ENCODE peak calls at places on chromosomes 13 and 19, in nine cellular contexts. F is pancreas, Q is Calu3, M is PC-3, J is tibial nerve, Z is body of pancreas, O is AG09319, W is cardiac fibroblast, K is WTC11. R is an unnamed sample.

GRCh38 chr19:615619-616018 is 17.7 kb downstream of the POLRMT start:
- DNase-seq in F (no peak), Q (no peak), M (no peak), J (no peak), Z (peak), O (no peak), W (no peak), K (no peak), R (no peak)

GRCh38 chr19:16266586-16266942 is 58.1 kb upstream of the KLF2 start:
- DNase-seq in F (no peak), Q (no peak), M (no peak), J (no peak), Z (no peak), O (no peak), W (no peak), K (no peak), R (no peak)

GRCh38 chr19:38842439-38843174 is 7.2 kb downstream of the HNRNPL start:
- DNase-seq in F (no peak), Q (no peak), M (no peak), J (no peak), Z (no peak), O (no peak), W (no peak), K (no peak), R (no peak)

GRCh38 chr13:32911506-32911905 is 104.7 kb upstream of the KL start:
- DNase-seq in F (no peak), Q (peak), M (peak), J (no peak), Z (no peak), O (no peak), W (peak), K (peak), R (peak)

GRCh38 chr19:1474765-1475351 is 4.2 kb downstream of the C19orf25 start:
- DNase-seq in F (no peak), Q (no peak), M (no peak), J (no peak), Z (no peak), O (no peak), W (no peak), K (no peak), R (no peak)

GRCh38 chr19:14118165-14119051 is 846 bp upstream of the PRKACA start:
- DNase-seq in F (peak), Q (no peak), M (no peak), J (peak), Z (peak), O (peak), W (peak), K (no peak), R (no peak)

GRCh38 chr19:16265890-16266585 is 58.6 kb upstream of the KLF2 start:
- DNase-seq in F (no peak), Q (no peak), M (no peak), J (no peak), Z (no peak), O (no peak), W (no peak), K (no peak), R (no peak)

GRCh38 chr13:111216166-111216960 is 101.3 kb downstream of the ARHGEF7 start:
- DNase-seq in F (no peak), Q (peak), M (peak), J (peak), Z (no peak), O (no peak), W (no peak), K (peak), R (no peak)

GRCh38 chr13:46386996-46387851 is at the start of gene RUBCNL:
- DNase-seq in F (peak), Q (peak), M (peak), J (no peak), Z (no peak), O (no peak), W (peak), K (peak), R (peak)

GRCh38 chr13:95677564-95678386 is 836 bp downstream of the DNAJC3 start:
- DNase-seq in F (no peak), Q (no peak), M (peak), J (no peak), Z (no peak), O (no peak), W (peak), K (peak), R (no peak)

GRCh38 chr13:24694907-24695306 is 14.7 kb downstream of the ATP12A start:
- DNase-seq in F (no peak), Q (no peak), M (peak), J (no peak), Z (no peak), O (no peak), W (no peak), K (no peak), R (no peak)

GRCh38 chr19:8505680-8506401 is 3.4 kb upstream of the PRAM1 start:
- DNase-seq in F (peak), Q (peak), M (peak), J (peak), Z (peak), O (no peak), W (peak), K (peak), R (peak)

GRCh38 chr19:2049741-2050348 is 1.2 kb downstream of the MKNK2 start:
- DNase-seq in F (peak), Q (peak), M (peak), J (peak), Z (peak), O (no peak), W (peak), K (no peak), R (peak)

GRCh38 chr19:13999085-13999484 is 7.0 kb downstream of the RFX1 start:
- DNase-seq in F (no peak), Q (no peak), M (no peak), J (no peak), Z (no peak), O (no peak), W (no peak), K (no peak), R (no peak)

GRCh38 chr13:112587767-112588489 is at the start of gene TUBGCP3:
- DNase-seq in F (peak), Q (peak), M (peak), J (peak), Z (peak), O (peak), W (peak), K (peak), R (peak)

GRCh38 chr19:6228523-6229215 is 51.1 kb downstream of the MLLT1 start:
- DNase-seq in F (peak), Q (no peak), M (no peak), J (no peak), Z (no peak), O (no peak), W (no peak), K (no peak), R (no peak)

GRCh38 chr19:7216373-7216902 is 77.8 kb downstream of the INSR start:
- DNase-seq in F (peak), Q (no peak), M (no peak), J (no peak), Z (peak), O (no peak), W (no peak), K (no peak), R (no peak)

GRCh38 chr19:52603558-52604207 is 33.6 kb downstream of the ZNF701 start:
- DNase-seq in F (no peak), Q (no peak), M (no peak), J (no peak), Z (no peak), O (no peak), W (peak), K (no peak), R (no peak)

GRCh38 chr19:42114412-42114811 is 17.8 kb downstream of the POU2F2 start:
- DNase-seq in F (no peak), Q (no peak), M (no peak), J (no peak), Z (peak), O (no peak), W (no peak), K (no peak), R (no peak)

GRCh38 chr13:49472186-49472585 is 23.6 kb upstream of the PHF11 start:
- DNase-seq in F (no peak), Q (no peak), M (no peak), J (no peak), Z (no peak), O (no peak), W (no peak), K (no peak), R (no peak)

GRCh38 chr13:75258159-75258782 is 223.7 kb downstream of the TBC1D4 start:
- DNase-seq in F (no peak), Q (no peak), M (peak), J (no peak), Z (no peak), O (peak), W (peak), K (no peak), R (no peak)

GRCh38 chr13:60646600-60646999 is 249.6 kb downstream of the TDRD3 start:
- DNase-seq in F (no peak), Q (no peak), M (no peak), J (no peak), Z (no peak), O (no peak), W (no peak), K (no peak), R (no peak)

GRCh38 chr13:98999635-98999952 is 21.7 kb upstream of the DOCK9 start:
- DNase-seq in F (no peak), Q (no peak), M (no peak), J (no peak), Z (no peak), O (no peak), W (no peak), K (no peak), R (no peak)

GRCh38 chr13:59425211-59425721 is 738.5 kb downstream of the DIAPH3 start:
- DNase-seq in F (no peak), Q (no peak), M (no peak), J (no peak), Z (no peak), O (peak), W (peak), K (no peak), R (no peak)

GRCh38 chr19:16328824-16329482 is 4.3 kb downstream of the KLF2 start:
- DNase-seq in F (no peak), Q (no peak), M (no peak), J (no peak), Z (no peak), O (no peak), W (peak), K (no peak), R (no peak)

GRCh38 chr19:10505583-10506229 is 2.5 kb upstream of the KEAP1 start:
- DNase-seq in F (peak), Q (peak), M (peak), J (peak), Z (peak), O (no peak), W (peak), K (peak), R (peak)

GRCh38 chr19:33487901-33488817 is 33.4 kb downstream of the PEPD start:
- DNase-seq in F (peak), Q (no peak), M (no peak), J (no peak), Z (no peak), O (no peak), W (no peak), K (no peak), R (no peak)

GRCh38 chr13:48600374-48601364 is 53.1 kb upstream of the CYSLTR2 start:
- DNase-seq in F (no peak), Q (peak), M (peak), J (no peak), Z (peak), O (peak), W (peak), K (no peak), R (no peak)

GRCh38 chr13:23921451-23921888 is 24.2 kb upstream of the C1QTNF9B start:
- DNase-seq in F (no peak), Q (peak), M (peak), J (peak), Z (no peak), O (no peak), W (peak), K (peak), R (peak)

GRCh38 chr19:14138576-14139265 is 2.3 kb upstream of the ASF1B start:
- DNase-seq in F (no peak), Q (no peak), M (no peak), J (no peak), Z (no peak), O (no peak), W (peak), K (no peak), R (no peak)

GRCh38 chr13:78102121-78102677 is 183.6 kb upstream of the EDNRB start:
- DNase-seq in F (no peak), Q (no peak), M (peak), J (peak), Z (peak), O (peak), W (peak), K (no peak), R (no peak)

GRCh38 chr13:104085611-104086010 is 1019.4 kb upstream of the SLC10A2 start:
- DNase-seq in F (no peak), Q (no peak), M (no peak), J (no peak), Z (no peak), O (no peak), W (no peak), K (no peak), R (no peak)
- TF ChIP-seq CTCF in F (no peak), Q (no peak), M (no peak), J (no peak), Z (no peak), O (no peak), W (no peak), K (no peak), R (no peak)

GRCh38 chr19:50025022-50025793 is at the start of gene VRK3:
- DNase-seq in F (peak), Q (peak), M (peak), J (peak), Z (peak), O (peak), W (peak), K (peak), R (peak)
- TF ChIP-seq CTCF in F (no peak), Q (no peak), M (no peak), J (no peak), Z (no peak), O (no peak), W (peak), K (no peak), R (no peak)

DNA sequence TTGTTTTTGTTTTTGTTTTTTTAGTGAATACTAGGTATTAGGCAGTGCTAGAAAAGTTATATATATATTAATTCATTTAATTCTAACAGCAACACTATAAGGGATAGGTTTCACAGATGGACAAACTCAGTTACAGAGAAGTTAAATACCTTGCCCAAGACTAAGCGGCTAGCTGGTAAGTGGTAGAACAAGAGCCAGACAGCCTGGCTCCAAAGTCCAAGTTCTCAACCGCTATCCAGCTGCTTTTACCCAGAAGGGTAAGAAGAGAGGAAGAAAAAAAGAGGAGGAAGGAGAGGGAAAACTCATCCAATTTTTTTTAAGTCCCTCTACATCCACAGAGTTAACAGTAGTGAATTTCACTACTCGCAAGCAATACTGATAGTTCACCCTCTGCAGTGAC is 217.0 kb downstream of the SPRY2 start:
- DNase-seq in F (no peak), Q (no peak), M (no peak), J (no peak), Z (no peak), O (no peak), W (no peak), K (no peak), R (no peak)
- TF ChIP-seq CTCF in F (no peak), Q (no peak), M (no peak), J (no peak), Z (no peak), O (no peak), W (no peak), K (no peak), R (no peak)

DNA sequence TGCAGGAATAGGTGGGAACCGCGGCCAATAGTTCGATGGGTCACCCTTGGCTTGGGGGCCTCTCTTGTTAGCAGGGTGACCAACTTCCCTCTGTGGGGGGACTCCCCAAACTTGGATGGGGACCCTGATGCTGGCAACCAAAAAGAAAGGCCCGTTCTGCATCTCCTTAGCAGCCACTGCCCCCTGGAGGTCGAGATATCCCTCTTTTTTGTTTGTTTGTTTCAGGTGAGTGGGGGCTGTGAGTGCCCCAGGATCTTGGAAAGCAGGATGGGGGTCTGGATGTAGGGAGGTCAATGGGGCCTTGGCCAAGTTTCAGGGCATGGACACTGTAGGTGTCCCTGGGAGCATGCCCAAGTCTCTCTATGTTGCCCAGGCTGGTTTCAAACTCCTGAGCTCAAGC is 7.7 kb upstream of the CRTC1 start:
- DNase-seq in F (no peak), Q (no peak), M (peak), J (no peak), Z (no peak), O (no peak), W (peak), K (peak), R (peak)
- TF ChIP-seq CTCF in F (no peak), Q (no peak), M (peak), J (no peak), Z (peak), O (peak), W (peak), K (peak), R (peak)

GRCh38 chr13:30151398-30151797 is 156.0 kb downstream of the KATNAL1 start:
- DNase-seq in F (no peak), Q (no peak), M (no peak), J (no peak), Z (no peak), O (no peak), W (no peak), K (no peak), R (no peak)
- TF ChIP-seq CTCF in F (no peak), Q (no peak), M (no peak), J (no peak), Z (no peak), O (no peak), W (no peak), K (no peak), R (no peak)